ENCODE peak calls at places on chromosomes 1 and 21, in ten cellular contexts. T is activated CD8-positive, alpha-beta memory T cell treated with anti-CD3 and anti-CD28 coated beads for 48 hours; P is NCI-H1092; H is left kidney; A is stimulated activated CD4-positive, alpha-beta T cell treated with anti-CD3 and anti-CD28 coated beads, Interleukin-4, amount 100 ng/mL, for 24 hours; N is GM13976; G is NCI-H82; M is amniotic stem cell; F is AG04450; C is cardiac fibroblast. B is an unnamed sample.

GRCh38 chr1:200279810-200280411 is 129.9 kb downstream of the ZNF281 start:
- DNase-seq in G (peak), F (peak), M (peak), A (peak), N (peak), C (peak), P (peak), T (no peak), H (peak), B (peak)

GRCh38 chr1:210684466-210685294 is 356.0 kb downstream of the HHAT start:
- DNase-seq in T (no peak), A (no peak), F (no peak), C (no peak), G (no peak), M (no peak), N (peak), P (no peak), H (no peak), B (no peak)

GRCh38 chr1:116694524-116694923 is 27.0 kb upstream of the IGSF3 start:
- DNase-seq in F (no peak), C (peak), P (no peak), G (peak), H (no peak), N (no peak), T (no peak), A (no peak), M (no peak), B (no peak)

GRCh38 chr1:151990856-151991198 is 2.8 kb downstream of the S100A10 start:
- DNase-seq in A (no peak), N (no peak), F (no peak), T (no peak), C (peak), P (peak), G (no peak), H (peak), M (no peak), B (no peak)

GRCh38 chr1:220124542-220124941 is 30.6 kb downstream of the IARS2 start:
- DNase-seq in H (no peak), A (no peak), P (no peak), M (no peak), G (no peak), N (no peak), T (no peak), C (peak), F (peak), B (no peak)

GRCh38 chr21:15849161-15849560 is 119.4 kb downstream of the USP25 start:
- DNase-seq in M (no peak), A (no peak), P (no peak), F (no peak), N (no peak), H (no peak), G (no peak), C (no peak), T (no peak), B (no peak)

GRCh38 chr21:15797577-15798363 is 68.0 kb downstream of the USP25 start:
- DNase-seq in G (no peak), M (no peak), P (no peak), A (no peak), F (no peak), T (no peak), H (no peak), C (no peak), N (no peak), B (no peak)

GRCh38 chr1:56137090-56137489 is 442.3 kb downstream of the PLPP3 start:
- DNase-seq in T (no peak), C (no peak), G (no peak), H (no peak), P (no peak), N (no peak), A (no peak), F (no peak), M (peak), B (no peak)

GRCh38 chr1:114131526-114132220 is 22.0 kb downstream of the SYT6 start:
- DNase-seq in T (no peak), A (no peak), C (no peak), G (no peak), P (no peak), N (no peak), F (no peak), H (no peak), M (no peak), B (no peak)

GRCh38 chr1:21278898-21279819 is 11.1 kb downstream of the ECE1 start:
- DNase-seq in N (no peak), A (no peak), C (peak), M (no peak), G (no peak), T (no peak), P (no peak), H (peak), F (no peak), B (no peak)

GRCh38 chr21:38303300-38303699 is 46.5 kb downstream of the KCNJ15 start:
- DNase-seq in M (peak), T (no peak), N (no peak), A (no peak), P (no peak), C (peak), H (peak), G (no peak), F (no peak), B (no peak)

GRCh38 chr1:84944767-84945486 is 51.9 kb upstream of the LPAR3 start:
- DNase-seq in G (peak), H (peak), T (no peak), C (peak), F (peak), P (peak), M (peak), A (peak), N (peak), B (peak)

GRCh38 chr1:164563821-164564251 is 4.9 kb downstream of the PBX1 start:
- DNase-seq in C (peak), T (no peak), F (no peak), P (no peak), H (peak), N (no peak), M (no peak), A (no peak), G (peak), B (no peak)

GRCh38 chr1:184160236-184160635 is 108.7 kb downstream of the TSEN15 start:
- DNase-seq in P (no peak), M (peak), C (peak), H (no peak), T (no peak), N (peak), A (peak), F (no peak), G (no peak), B (no peak)

GRCh38 chr1:167555971-167556714 is 2.6 kb upstream of the CREG1 start:
- DNase-seq in F (no peak), M (peak), H (peak), N (peak), G (peak), A (peak), P (peak), T (peak), C (peak), B (peak)

GRCh38 chr1:21511579-21512522 is 2.6 kb downstream of the ALPL start:
- DNase-seq in G (no peak), H (no peak), C (peak), A (no peak), F (peak), N (no peak), P (no peak), T (no peak), M (peak), B (no peak)

GRCh38 chr1:153565529-153566374 is at the start of gene S100A2:
- DNase-seq in T (no peak), F (peak), G (peak), A (peak), P (peak), C (peak), M (peak), N (peak), H (peak), B (no peak)

GRCh38 chr1:160032165-160032827 is 506 bp upstream of the PIGM start:
- DNase-seq in C (peak), P (no peak), T (no peak), H (peak), G (peak), F (no peak), N (peak), A (no peak), M (no peak), B (no peak)

GRCh38 chr1:3419415-3420204 is 34.9 kb upstream of the ARHGEF16 start:
- DNase-seq in M (no peak), N (no peak), H (peak), A (no peak), C (peak), F (no peak), T (no peak), G (no peak), P (no peak), B (no peak)

GRCh38 chr1:156624814-156625435 is 5.7 kb downstream of the HAPLN2 start:
- DNase-seq in N (no peak), P (no peak), G (peak), F (no peak), A (no peak), H (peak), T (no peak), C (no peak), M (no peak), B (no peak)

B was measured in H1.